ENCODE peak calls at places on chromosomes 3 and 15, in seven cellular contexts. H, M, Z, N, L, J and R are unnamed samples.

GRCh38 chr3:10389995-10390394 is 69.1 kb upstream of the SEC13 start:
- DNase-seq in J (no peak), L (no peak), M (no peak), N (peak), Z (no peak), H (no peak), R (peak)

GRCh38 chr3:113140876-113141275 is 70.5 kb upstream of the BOC start:
- DNase-seq in L (peak), N (no peak), H (peak), Z (no peak), M (no peak), J (no peak), R (no peak)

GRCh38 chr15:63067976-63068743 is 25.6 kb downstream of the TPM1 start:
- DNase-seq in Z (no peak), J (no peak), H (no peak), N (no peak), L (no peak), M (no peak), R (no peak)

GRCh38 chr15:99485153-99485947 is 80.4 kb upstream of the MEF2A start:
- DNase-seq in H (no peak), N (no peak), M (no peak), J (no peak), L (no peak), Z (no peak), R (no peak)

GRCh38 chr3:127337911-127338531 is 50.2 kb upstream of the PRR20G start:
- DNase-seq in M (no peak), N (no peak), J (no peak), H (no peak), Z (no peak), L (no peak), R (no peak)

GRCh38 chr15:37220949-37221670 is 120.8 kb upstream of the MEIS2 start:
- DNase-seq in J (no peak), H (no peak), M (no peak), N (no peak), Z (peak), L (no peak), R (no peak)

GRCh38 chr3:193719735-193720134 is 126.7 kb downstream of the OPA1 start:
- DNase-seq in M (no peak), N (no peak), L (no peak), Z (no peak), H (no peak), J (no peak), R (no peak)

GRCh38 chr15:82093325-82093724 is 47.5 kb upstream of the MEX3B start:
- DNase-seq in N (no peak), L (no peak), J (no peak), H (no peak), Z (no peak), M (no peak), R (no peak)

GRCh38 chr3:45665101-45665572 is 24.1 kb upstream of the SACM1L start:
- DNase-seq in Z (peak), H (peak), J (no peak), N (peak), M (no peak), L (no peak), R (no peak)

GRCh38 chr3:27746838-27747237 is 24.7 kb upstream of the EOMES start:
- DNase-seq in M (no peak), H (no peak), Z (no peak), L (no peak), J (no peak), N (no peak), R (no peak)

GRCh38 chr3:141093397-141093796 is 42.2 kb downstream of the SPSB4 start:
- DNase-seq in L (peak), Z (peak), J (no peak), N (no peak), H (no peak), M (no peak), R (no peak)

GRCh38 chr3:65524544-65525070 is 514.1 kb downstream of the MAGI1 start:
- DNase-seq in J (no peak), N (no peak), M (no peak), H (no peak), L (no peak), Z (peak), R (no peak)

GRCh38 chr15:60511351-60512157 is 32.6 kb upstream of the ICE2 start:
- DNase-seq in L (no peak), J (no peak), N (no peak), Z (peak), M (no peak), H (peak), R (no peak)

GRCh38 chr3:108565506-108565905 is 23.7 kb downstream of the CIP2A start:
- DNase-seq in L (no peak), Z (no peak), M (no peak), J (no peak), N (no peak), H (no peak), R (no peak)

GRCh38 chr3:72722930-72723726 is 125.1 kb downstream of the SHQ1 start:
- DNase-seq in J (peak), M (no peak), N (no peak), Z (no peak), H (peak), L (peak), R (no peak)
- TF ChIP-seq CTCF in J (no peak), M (no peak), N (no peak), Z (no peak), H (no peak), L (no peak), R (no peak)

DNA sequence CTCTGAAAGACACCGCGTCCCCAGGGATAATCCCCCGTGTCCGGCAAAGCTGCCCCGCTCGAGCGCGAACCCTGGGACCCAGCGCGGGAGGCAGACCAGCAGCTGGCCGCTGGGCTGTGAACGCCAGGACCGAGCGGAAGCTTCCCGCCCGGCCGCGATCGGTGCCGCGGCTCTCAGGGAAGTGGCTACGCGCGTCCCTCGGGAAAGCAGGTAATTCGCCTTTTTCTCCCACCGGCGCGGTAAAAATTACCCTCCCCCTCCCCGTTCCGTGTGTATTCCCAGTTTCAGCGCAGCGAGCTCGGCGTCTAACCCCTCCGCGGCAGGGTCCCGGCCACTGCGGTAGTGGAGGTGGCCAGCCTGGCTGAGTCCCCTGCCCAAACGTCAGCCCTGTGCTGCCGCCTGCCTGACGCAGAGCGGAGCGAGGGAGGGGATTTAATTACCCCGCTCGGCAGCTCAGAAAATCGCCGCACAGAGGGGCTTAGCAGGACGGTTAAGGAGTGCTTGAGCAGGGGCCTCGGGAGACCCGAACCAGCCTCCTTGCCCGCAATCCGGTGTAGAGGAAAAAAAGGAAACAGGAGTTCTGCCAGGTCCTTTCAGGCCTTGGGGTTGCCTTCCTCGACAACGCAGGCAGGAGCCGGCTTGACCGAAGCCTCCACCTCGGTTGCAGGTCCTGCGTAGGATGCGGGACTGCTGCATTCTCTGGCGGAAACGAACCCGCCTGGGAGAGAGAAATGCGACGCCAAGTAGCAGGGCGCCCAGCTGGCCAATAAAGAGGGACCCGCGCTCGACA is 2.9 kb downstream of the GATA2 start:
- DNase-seq in M (peak), L (no peak), H (peak), J (no peak), Z (peak), N (no peak), R (no peak)
- H3K4me3 ChIP-seq in M (peak), L (peak), H (peak), J (peak), Z (peak), N (no peak), R (no peak)

DNA sequence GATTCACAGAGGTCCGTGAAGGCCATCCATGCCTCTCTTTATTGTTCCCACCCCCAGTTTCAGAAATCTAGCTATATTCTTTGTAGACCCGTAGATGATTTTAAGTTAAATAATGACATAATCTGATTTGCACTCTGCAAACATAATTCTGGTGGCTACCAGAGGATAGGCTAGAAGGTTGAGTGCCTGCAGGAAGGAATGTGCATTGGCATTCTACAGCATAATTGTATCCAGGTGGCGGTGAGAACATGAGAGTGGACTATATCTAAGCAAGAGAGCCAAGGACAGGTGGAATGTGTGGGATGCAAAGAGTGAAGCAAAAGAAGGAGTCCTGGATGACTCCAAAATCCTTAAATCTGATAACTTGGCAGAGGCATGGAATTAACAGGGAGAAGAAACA is 298.5 kb upstream of the MME start:
- DNase-seq in N (no peak), M (no peak), J (no peak), L (no peak), H (no peak), Z (no peak), R (no peak)
- TF ChIP-seq CTCF in N (no peak), M (no peak), J (no peak), L (no peak), H (peak), Z (no peak), R (no peak)

GRCh38 chr3:151770941-151771340 is 37.2 kb downstream of the AADACL2 start:
- DNase-seq in L (peak), H (peak), N (no peak), M (peak), Z (no peak), J (peak), R (no peak)
- H3K4me3 ChIP-seq in L (no peak), H (peak), N (no peak), M (no peak), Z (no peak), J (peak), R (no peak)

GRCh38 chr3:71031914-71032521 is 551.5 kb downstream of the FOXP1 start:
- DNase-seq in H (peak), J (peak), L (no peak), M (no peak), N (peak), Z (no peak), R (no peak)
- TF ChIP-seq CTCF in H (no peak), J (no peak), L (no peak), M (no peak), N (no peak), Z (no peak), R (no peak)

GRCh38 chr3:52788890-52789745 is 5.5 kb upstream of the ITIH3 start:
- DNase-seq in N (no peak), Z (no peak), H (no peak), L (no peak), J (peak), M (no peak), R (no peak)
- H3K4me3 ChIP-seq in N (no peak), Z (no peak), H (no peak), L (no peak), J (no peak), M (no peak), R (no peak)

GRCh38 chr15:100869151-100869999 is 10.3 kb upstream of the ALDH1A3 start:
- DNase-seq in M (no peak), J (no peak), L (no peak), Z (peak), N (peak), H (no peak), R (no peak)
- TF ChIP-seq CTCF in M (no peak), J (no peak), L (peak), Z (peak), N (peak), H (peak), R (peak)